ENCODE peak calls at places on chromosomes 4 and X, in four cellular contexts. One of them, this sample, is unnamed.

GRCh38 chr4:78298618-78299017 is 241.5 kb downstream of the FRAS1 start:
- DNase-seq in activated CD4-positive, alpha-beta T cell treated with anti-CD3 and anti-CD28 coated beads, Interleukin-2, amount 10 ng/mL, durations not matched to agents 7 days and 5 days: no peak
- DNase-seq in left ventricle myocardium inferior: no peak
- DNase-seq in GM12891: no peak
- DNase-seq in this sample: no peak

GRCh38 chr4:169222768-169223167 is 48.0 kb downstream of the SH3RF1 start:
- DNase-seq in activated CD4-positive, alpha-beta T cell treated with anti-CD3 and anti-CD28 coated beads, Interleukin-2, amount 10 ng/mL, durations not matched to agents 7 days and 5 days: no peak
- DNase-seq in left ventricle myocardium inferior: no peak
- DNase-seq in GM12891: no peak
- DNase-seq in this sample: no peak

GRCh38 chr4:86453044-86453501 is 93.2 kb upstream of the MAPK10 start:
- DNase-seq in activated CD4-positive, alpha-beta T cell treated with anti-CD3 and anti-CD28 coated beads, Interleukin-2, amount 10 ng/mL, durations not matched to agents 7 days and 5 days: no peak
- DNase-seq in left ventricle myocardium inferior: peak
- DNase-seq in GM12891: no peak
- DNase-seq in this sample: no peak

GRCh38 chr4:116544946-116545345 is 540.4 kb downstream of the TRAM1L1 start:
- DNase-seq in activated CD4-positive, alpha-beta T cell treated with anti-CD3 and anti-CD28 coated beads, Interleukin-2, amount 10 ng/mL, durations not matched to agents 7 days and 5 days: no peak
- DNase-seq in left ventricle myocardium inferior: no peak
- DNase-seq in GM12891: no peak
- DNase-seq in this sample: no peak

GRCh38 chrX:156003486-156004185 is 6.1 kb downstream of the IL9R start:
- DNase-seq in activated CD4-positive, alpha-beta T cell treated with anti-CD3 and anti-CD28 coated beads, Interleukin-2, amount 10 ng/mL, durations not matched to agents 7 days and 5 days: no peak
- DNase-seq in left ventricle myocardium inferior: no peak
- DNase-seq in GM12891: no peak
- DNase-seq in this sample: no peak

GRCh38 chr4:124636793-124637192 is 75.7 kb downstream of the ANKRD50 start:
- DNase-seq in activated CD4-positive, alpha-beta T cell treated with anti-CD3 and anti-CD28 coated beads, Interleukin-2, amount 10 ng/mL, durations not matched to agents 7 days and 5 days: no peak
- DNase-seq in left ventricle myocardium inferior: no peak
- DNase-seq in GM12891: no peak
- DNase-seq in this sample: no peak

GRCh38 chrX:9757366-9757765 is 8.3 kb downstream of the GPR143 start:
- DNase-seq in activated CD4-positive, alpha-beta T cell treated with anti-CD3 and anti-CD28 coated beads, Interleukin-2, amount 10 ng/mL, durations not matched to agents 7 days and 5 days: no peak
- DNase-seq in left ventricle myocardium inferior: no peak
- DNase-seq in GM12891: no peak
- DNase-seq in this sample: no peak

GRCh38 chr4:110480031-110480549 is 4.1 kb downstream of the ENPEP start:
- DNase-seq in activated CD4-positive, alpha-beta T cell treated with anti-CD3 and anti-CD28 coated beads, Interleukin-2, amount 10 ng/mL, durations not matched to agents 7 days and 5 days: no peak
- DNase-seq in left ventricle myocardium inferior: no peak
- DNase-seq in GM12891: no peak
- DNase-seq in this sample: no peak

GRCh38 chr4:4492161-4492847 is 49.5 kb downstream of the STX18 start:
- DNase-seq in activated CD4-positive, alpha-beta T cell treated with anti-CD3 and anti-CD28 coated beads, Interleukin-2, amount 10 ng/mL, durations not matched to agents 7 days and 5 days: no peak
- DNase-seq in left ventricle myocardium inferior: no peak
- DNase-seq in GM12891: peak
- DNase-seq in this sample: peak

GRCh38 chr4:7328913-7329638 is 105.7 kb downstream of the PSAPL1 start:
- DNase-seq in activated CD4-positive, alpha-beta T cell treated with anti-CD3 and anti-CD28 coated beads, Interleukin-2, amount 10 ng/mL, durations not matched to agents 7 days and 5 days: no peak
- DNase-seq in left ventricle myocardium inferior: peak
- DNase-seq in GM12891: no peak
- DNase-seq in this sample: no peak

GRCh38 chrX:151516538-151517187 is 46.8 kb upstream of the PASD1 start:
- DNase-seq in activated CD4-positive, alpha-beta T cell treated with anti-CD3 and anti-CD28 coated beads, Interleukin-2, amount 10 ng/mL, durations not matched to agents 7 days and 5 days: no peak
- DNase-seq in left ventricle myocardium inferior: no peak
- DNase-seq in GM12891: no peak
- DNase-seq in this sample: no peak

GRCh38 chr4:93835929-93836328 is 7.4 kb downstream of the ATOH1 start:
- DNase-seq in activated CD4-positive, alpha-beta T cell treated with anti-CD3 and anti-CD28 coated beads, Interleukin-2, amount 10 ng/mL, durations not matched to agents 7 days and 5 days: no peak
- DNase-seq in left ventricle myocardium inferior: no peak
- DNase-seq in GM12891: no peak
- DNase-seq in this sample: no peak

GRCh38 chr4:163748474-163748873 is 254.0 kb downstream of the TMA16 start:
- DNase-seq in activated CD4-positive, alpha-beta T cell treated with anti-CD3 and anti-CD28 coated beads, Interleukin-2, amount 10 ng/mL, durations not matched to agents 7 days and 5 days: no peak
- DNase-seq in left ventricle myocardium inferior: no peak
- DNase-seq in GM12891: no peak
- DNase-seq in this sample: no peak

GRCh38 chr4:99405433-99406115 is 29.6 kb downstream of the ADH7 start:
- DNase-seq in activated CD4-positive, alpha-beta T cell treated with anti-CD3 and anti-CD28 coated beads, Interleukin-2, amount 10 ng/mL, durations not matched to agents 7 days and 5 days: peak
- DNase-seq in left ventricle myocardium inferior: peak
- DNase-seq in GM12891: no peak
- DNase-seq in this sample: peak

GRCh38 chr4:169160825-169161224 is 109.9 kb downstream of the SH3RF1 start:
- DNase-seq in activated CD4-positive, alpha-beta T cell treated with anti-CD3 and anti-CD28 coated beads, Interleukin-2, amount 10 ng/mL, durations not matched to agents 7 days and 5 days: no peak
- DNase-seq in left ventricle myocardium inferior: no peak
- DNase-seq in GM12891: no peak
- DNase-seq in this sample: no peak

GRCh38 chrX:80765226-80765625 is 44.5 kb downstream of the BRWD3 start:
- DNase-seq in activated CD4-positive, alpha-beta T cell treated with anti-CD3 and anti-CD28 coated beads, Interleukin-2, amount 10 ng/mL, durations not matched to agents 7 days and 5 days: no peak
- DNase-seq in left ventricle myocardium inferior: no peak
- DNase-seq in GM12891: no peak
- DNase-seq in this sample: no peak

GRCh38 chr4:141248029-141248428 is 27.3 kb downstream of the ZNF330 start:
- DNase-seq in activated CD4-positive, alpha-beta T cell treated with anti-CD3 and anti-CD28 coated beads, Interleukin-2, amount 10 ng/mL, durations not matched to agents 7 days and 5 days: no peak
- DNase-seq in left ventricle myocardium inferior: no peak
- DNase-seq in GM12891: no peak
- DNase-seq in this sample: no peak

GRCh38 chr4:155094421-155094820 is 114.0 kb upstream of the NPY2R start:
- DNase-seq in activated CD4-positive, alpha-beta T cell treated with anti-CD3 and anti-CD28 coated beads, Interleukin-2, amount 10 ng/mL, durations not matched to agents 7 days and 5 days: no peak
- DNase-seq in left ventricle myocardium inferior: no peak
- DNase-seq in GM12891: no peak
- DNase-seq in this sample: no peak

GRCh38 chr4:8171941-8172924 is 13.6 kb upstream of the ABLIM2 start:
- DNase-seq in activated CD4-positive, alpha-beta T cell treated with anti-CD3 and anti-CD28 coated beads, Interleukin-2, amount 10 ng/mL, durations not matched to agents 7 days and 5 days: no peak
- DNase-seq in left ventricle myocardium inferior: no peak
- DNase-seq in GM12891: peak
- DNase-seq in this sample: no peak

GRCh38 chrX:26146024-26146423 is 7.9 kb downstream of the MAGEB18 start:
- DNase-seq in activated CD4-positive, alpha-beta T cell treated with anti-CD3 and anti-CD28 coated beads, Interleukin-2, amount 10 ng/mL, durations not matched to agents 7 days and 5 days: no peak
- DNase-seq in left ventricle myocardium inferior: no peak
- DNase-seq in GM12891: no peak
- DNase-seq in this sample: no peak

GRCh38 chr4:10161840-10162239 is 45.2 kb upstream of the WDR1 start:
- DNase-seq in activated CD4-positive, alpha-beta T cell treated with anti-CD3 and anti-CD28 coated beads, Interleukin-2, amount 10 ng/mL, durations not matched to agents 7 days and 5 days: peak
- DNase-seq in left ventricle myocardium inferior: no peak
- DNase-seq in GM12891: no peak
- DNase-seq in this sample: no peak

GRCh38 chrX:9310596-9310995 is 154.3 kb upstream of the TBL1X start:
- DNase-seq in activated CD4-positive, alpha-beta T cell treated with anti-CD3 and anti-CD28 coated beads, Interleukin-2, amount 10 ng/mL, durations not matched to agents 7 days and 5 days: no peak
- DNase-seq in left ventricle myocardium inferior: no peak
- DNase-seq in GM12891: no peak
- DNase-seq in this sample: no peak

GRCh38 chr4:3304831-3305609 is 12.2 kb downstream of the RGS12 start:
- DNase-seq in activated CD4-positive, alpha-beta T cell treated with anti-CD3 and anti-CD28 coated beads, Interleukin-2, amount 10 ng/mL, durations not matched to agents 7 days and 5 days: no peak
- DNase-seq in left ventricle myocardium inferior: no peak
- DNase-seq in GM12891: no peak
- DNase-seq in this sample: no peak

GRCh38 chr4:114226968-114227760 is 247.7 kb upstream of the ARSJ start:
- DNase-seq in activated CD4-positive, alpha-beta T cell treated with anti-CD3 and anti-CD28 coated beads, Interleukin-2, amount 10 ng/mL, durations not matched to agents 7 days and 5 days: no peak
- DNase-seq in left ventricle myocardium inferior: no peak
- DNase-seq in GM12891: no peak
- DNase-seq in this sample: no peak

GRCh38 chr4:68693325-68694075 is 23.0 kb upstream of the UGT2B15 start:
- DNase-seq in activated CD4-positive, alpha-beta T cell treated with anti-CD3 and anti-CD28 coated beads, Interleukin-2, amount 10 ng/mL, durations not matched to agents 7 days and 5 days: no peak
- DNase-seq in left ventricle myocardium inferior: no peak
- DNase-seq in GM12891: no peak
- DNase-seq in this sample: no peak

GRCh38 chr4:87042986-87043820 is 108.4 kb downstream of the AFF1 start:
- DNase-seq in activated CD4-positive, alpha-beta T cell treated with anti-CD3 and anti-CD28 coated beads, Interleukin-2, amount 10 ng/mL, durations not matched to agents 7 days and 5 days: no peak
- DNase-seq in left ventricle myocardium inferior: no peak
- DNase-seq in GM12891: no peak
- DNase-seq in this sample: no peak

GRCh38 chrX:150649096-150649870 is 43.9 kb upstream of the MTMR1 start:
- DNase-seq in activated CD4-positive, alpha-beta T cell treated with anti-CD3 and anti-CD28 coated beads, Interleukin-2, amount 10 ng/mL, durations not matched to agents 7 days and 5 days: no peak
- DNase-seq in left ventricle myocardium inferior: no peak
- DNase-seq in GM12891: no peak
- DNase-seq in this sample: no peak

GRCh38 chr4:158280856-158281255 is 70.6 kb downstream of the TMEM144 start:
- DNase-seq in activated CD4-positive, alpha-beta T cell treated with anti-CD3 and anti-CD28 coated beads, Interleukin-2, amount 10 ng/mL, durations not matched to agents 7 days and 5 days: no peak
- DNase-seq in left ventricle myocardium inferior: no peak
- DNase-seq in GM12891: no peak
- DNase-seq in this sample: no peak

GRCh38 chr4:181559637-181560036 is 683.6 kb upstream of the TENM3 start:
- DNase-seq in activated CD4-positive, alpha-beta T cell treated with anti-CD3 and anti-CD28 coated beads, Interleukin-2, amount 10 ng/mL, durations not matched to agents 7 days and 5 days: no peak
- DNase-seq in left ventricle myocardium inferior: no peak
- DNase-seq in GM12891: no peak
- DNase-seq in this sample: no peak

GRCh38 chr4:168126952-168127351 is 34.6 kb downstream of the ANXA10 start:
- DNase-seq in activated CD4-positive, alpha-beta T cell treated with anti-CD3 and anti-CD28 coated beads, Interleukin-2, amount 10 ng/mL, durations not matched to agents 7 days and 5 days: no peak
- DNase-seq in left ventricle myocardium inferior: no peak
- DNase-seq in GM12891: no peak
- DNase-seq in this sample: no peak

GRCh38 chrX:95058815-95059214 is 1384.8 kb downstream of the FAM133A start:
- DNase-seq in activated CD4-positive, alpha-beta T cell treated with anti-CD3 and anti-CD28 coated beads, Interleukin-2, amount 10 ng/mL, durations not matched to agents 7 days and 5 days: no peak
- DNase-seq in left ventricle myocardium inferior: no peak
- DNase-seq in GM12891: no peak
- DNase-seq in this sample: no peak

GRCh38 chr4:150253965-150254364 is 175.7 kb downstream of the DCLK2 start:
- DNase-seq in activated CD4-positive, alpha-beta T cell treated with anti-CD3 and anti-CD28 coated beads, Interleukin-2, amount 10 ng/mL, durations not matched to agents 7 days and 5 days: no peak
- DNase-seq in left ventricle myocardium inferior: no peak
- DNase-seq in GM12891: no peak
- DNase-seq in this sample: no peak

GRCh38 chr4:76208005-76208765 is 5.4 kb downstream of the SCARB2 start:
- DNase-seq in activated CD4-positive, alpha-beta T cell treated with anti-CD3 and anti-CD28 coated beads, Interleukin-2, amount 10 ng/mL, durations not matched to agents 7 days and 5 days: no peak
- DNase-seq in left ventricle myocardium inferior: peak
- DNase-seq in GM12891: no peak
- DNase-seq in this sample: no peak

GRCh38 chrX:139094671-139095592 is 383.4 kb upstream of the FGF13 start:
- DNase-seq in activated CD4-positive, alpha-beta T cell treated with anti-CD3 and anti-CD28 coated beads, Interleukin-2, amount 10 ng/mL, durations not matched to agents 7 days and 5 days: no peak
- DNase-seq in left ventricle myocardium inferior: no peak
- DNase-seq in GM12891: no peak
- DNase-seq in this sample: no peak